ENCODE peak calls at places on chromosomes 2 and 18, in ten cellular contexts. B is spleen, T is HL-60, L is HCT116, A is H1, P is Panc1, F is HepG2, Z is SK-N-SH, S is stomach, M is sigmoid colon. G is an unnamed sample.

GRCh38 chr18:48334845-48335244 is 74.3 kb downstream of the ZBTB7C start:
- DNase-seq in T (no peak), B (peak), L (no peak), F (no peak), Z (no peak), P (no peak), M (no peak), S (no peak), A (no peak), G (no peak)

GRCh38 chr18:80033181-80034067 is 810 bp upstream of the RBFA start:
- DNase-seq in S (no peak), Z (no peak), L (no peak), T (peak), M (peak), A (peak), B (no peak), F (no peak), P (no peak), G (no peak)

GRCh38 chr2:65227035-65227470 is 578 bp upstream of the ACTR2 start:
- DNase-seq in T (no peak), A (no peak), S (no peak), L (no peak), B (no peak), P (no peak), F (peak), M (no peak), Z (no peak), G (no peak)

GRCh38 chr2:136025057-136025973 is 39.9 kb upstream of the DARS1 start:
- DNase-seq in B (peak), M (peak), L (peak), A (peak), S (peak), P (no peak), Z (peak), F (no peak), T (no peak), G (no peak)

GRCh38 chr18:23716516-23716915 is 27.3 kb downstream of the LAMA3 start:
- DNase-seq in F (no peak), T (no peak), S (no peak), A (no peak), B (no peak), M (no peak), L (no peak), Z (no peak), P (no peak), G (no peak)

GRCh38 chr2:169479257-169480078 is at the start of gene BBS5:
- DNase-seq in A (peak), S (peak), M (peak), B (peak), L (peak), T (peak), P (peak), Z (peak), F (peak), G (peak)

GRCh38 chr2:236682651-236683422 is 113.2 kb downstream of the ACKR3 start:
- DNase-seq in L (no peak), A (no peak), T (no peak), P (no peak), S (no peak), M (no peak), B (no peak), F (no peak), Z (no peak), G (no peak)

GRCh38 chr18:69838620-69839411 is 108.9 kb downstream of the CD226 start:
- DNase-seq in M (no peak), L (peak), T (no peak), F (peak), P (no peak), Z (peak), S (no peak), B (no peak), A (peak), G (no peak)

GRCh38 chr2:138831154-138831553 is 51.0 kb upstream of the NXPH2 start:
- DNase-seq in B (no peak), M (no peak), S (no peak), L (no peak), A (no peak), Z (no peak), T (no peak), P (no peak), F (no peak), G (no peak)

GRCh38 chr2:44844651-44845270 is 96.7 kb upstream of the SIX3 start:
- DNase-seq in F (no peak), S (no peak), Z (no peak), A (no peak), M (no peak), L (no peak), T (no peak), P (no peak), B (no peak), G (no peak)

GRCh38 chr2:69786105-69786504 is 43.4 kb upstream of the GMCL1 start:
- DNase-seq in Z (no peak), S (no peak), F (no peak), M (no peak), L (no peak), P (no peak), T (no peak), A (no peak), B (no peak), G (no peak)

GRCh38 chr2:71938659-71939587 is 208.7 kb downstream of the CYP26B1 start:
- DNase-seq in F (no peak), A (peak), S (no peak), M (no peak), Z (peak), B (peak), P (no peak), T (no peak), L (no peak), G (no peak)

GRCh38 chr2:193963472-193964119 is 1693.4 kb upstream of the SLC39A10 start:
- DNase-seq in L (peak), M (no peak), Z (peak), A (peak), P (peak), T (no peak), F (peak), B (no peak), S (no peak), G (peak)

GRCh38 chr2:157261199-157261782 is 3.8 kb downstream of the GALNT5 start:
- DNase-seq in T (no peak), M (no peak), L (peak), Z (peak), S (peak), B (no peak), A (no peak), P (peak), F (no peak), G (no peak)
- TF ChIP-seq POLR2AphosphoS5 in T (no peak), M (no peak), L (peak), Z (no peak), S (peak), B (no peak), A (no peak), P (no peak), F (no peak), G (no peak)

GRCh38 chr2:174014021-174014698 is 49.0 kb upstream of the SP3 start:
- DNase-seq in F (no peak), T (no peak), S (no peak), P (no peak), L (no peak), B (no peak), A (no peak), M (no peak), Z (no peak), G (no peak)

GRCh38 chr2:174013310-174013751 is 48.2 kb upstream of the SP3 start:
- DNase-seq in Z (no peak), M (peak), T (no peak), F (no peak), A (no peak), P (no peak), B (peak), L (no peak), S (no peak), G (no peak)

GRCh38 chr2:174011796-174012195 is 46.6 kb upstream of the SP3 start:
- DNase-seq in T (no peak), F (no peak), L (no peak), B (no peak), P (no peak), A (no peak), S (no peak), Z (no peak), M (no peak), G (no peak)

GRCh38 chr2:174014699-174015070 is 49.5 kb upstream of the SP3 start:
- DNase-seq in Z (peak), P (no peak), F (no peak), S (no peak), A (no peak), B (no peak), T (no peak), M (peak), L (no peak), G (no peak)

GRCh38 chr2:174012347-174013309 is 47.5 kb upstream of the SP3 start:
- DNase-seq in P (no peak), S (peak), L (no peak), A (peak), F (no peak), T (no peak), Z (no peak), B (peak), M (peak), G (no peak)
- H3K27ac ChIP-seq in P (no peak), S (peak), L (no peak), A (no peak), F (no peak), T (no peak), Z (no peak), B (peak), M (peak), G (no peak)

GRCh38 chr18:26057208-26057821 is 33.1 kb downstream of the SS18 start:
- DNase-seq in T (no peak), L (no peak), Z (peak), P (no peak), A (no peak), F (no peak), M (no peak), B (no peak), S (no peak), G (no peak)

GRCh38 chr18:26056291-26056690 is 34.1 kb downstream of the SS18 start:
- DNase-seq in Z (no peak), M (no peak), T (no peak), A (no peak), L (no peak), B (no peak), F (no peak), S (no peak), P (no peak), G (no peak)

DNA sequence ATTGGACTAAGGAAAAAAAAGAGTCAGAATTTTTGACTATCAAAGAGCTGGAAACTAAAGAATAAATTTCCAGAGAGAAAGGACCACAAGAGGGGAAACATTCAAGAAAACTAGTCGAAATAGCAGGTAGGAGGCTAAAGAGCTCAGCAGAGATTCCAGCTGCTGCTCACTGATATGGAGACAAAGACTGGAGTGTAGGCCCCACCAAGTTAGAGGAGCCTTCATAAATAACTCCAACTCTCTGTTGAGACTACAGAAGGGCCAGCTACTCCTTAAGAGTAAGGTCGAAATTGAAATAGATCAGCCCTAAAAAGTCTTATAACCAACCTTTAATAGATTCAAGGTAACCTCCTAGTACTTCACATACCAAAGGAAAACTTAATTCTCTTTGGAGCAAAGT is 31.1 kb downstream of the SS18 start:
- DNase-seq in S (no peak), B (no peak), A (no peak), L (no peak), F (no peak), M (no peak), Z (no peak), T (no peak), P (no peak), G (no peak)
- H3K4me3 ChIP-seq in S (no peak), B (no peak), A (no peak), L (no peak), F (no peak), M (no peak), Z (no peak), T (no peak), P (no peak), G (no peak)

DNA sequence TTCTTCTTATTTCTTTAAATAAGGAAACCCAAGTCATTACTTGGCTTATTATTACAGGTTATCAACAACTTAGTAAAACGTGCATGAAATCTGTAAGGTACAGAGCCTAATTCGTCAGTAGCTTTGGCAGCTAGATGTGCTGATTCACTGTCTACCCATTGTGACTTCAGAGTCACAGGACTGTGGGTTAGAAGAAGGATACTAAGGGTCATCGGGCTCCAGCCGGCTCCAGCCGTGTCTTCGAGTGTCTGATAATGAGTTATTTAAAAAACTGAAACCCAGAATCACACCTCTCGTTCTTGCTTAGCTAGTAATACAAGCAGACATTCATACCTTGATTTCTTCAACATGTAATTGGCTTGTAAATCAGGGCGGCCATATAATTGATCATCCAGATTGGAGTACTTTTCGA is 170.5 kb downstream of the FMNL2 start:
- DNase-seq in A (no peak), M (no peak), P (peak), F (no peak), L (no peak), B (no peak), Z (no peak), T (no peak), S (no peak), G (no peak)
- TF ChIP-seq POLR2AphosphoS5 in A (no peak), M (peak), P (no peak), F (no peak), L (no peak), B (no peak), Z (no peak), T (no peak), S (no peak), G (no peak)

DNA sequence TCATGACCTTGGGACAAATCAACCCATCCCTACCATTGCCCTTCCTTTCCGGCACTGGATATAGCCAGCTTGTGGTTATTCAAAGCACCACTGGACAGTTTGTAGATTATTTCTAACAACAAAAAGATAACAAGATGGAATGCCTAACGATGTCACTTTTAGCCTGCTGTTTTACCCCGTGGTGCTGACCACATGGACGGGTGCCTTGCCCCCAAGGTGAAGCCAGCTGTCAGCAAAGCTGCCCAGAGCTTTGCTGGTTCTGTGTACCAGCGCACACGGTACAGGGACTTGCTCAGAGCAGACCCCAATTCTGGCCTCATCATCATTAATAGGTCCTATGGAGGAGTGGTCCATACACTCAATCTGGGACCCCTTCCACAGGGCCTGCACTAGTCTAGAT is 118.2 kb downstream of the MTCL1 start:
- DNase-seq in B (no peak), T (no peak), S (no peak), A (no peak), Z (no peak), L (no peak), P (no peak), F (no peak), M (no peak), G (no peak)
- H3K27ac ChIP-seq in B (no peak), T (no peak), S (no peak), A (no peak), Z (no peak), L (no peak), P (no peak), F (no peak), M (peak), G (no peak)

GRCh38 chr18:8800041-8800441 is 94.7 kb downstream of the MTCL1 start:
- DNase-seq in F (no peak), Z (no peak), B (no peak), P (no peak), L (no peak), M (peak), S (no peak), T (no peak), A (no peak), G (no peak)

GRCh38 chr18:8801263-8801901 is 96.0 kb downstream of the MTCL1 start:
- DNase-seq in A (no peak), Z (no peak), T (no peak), M (no peak), P (peak), S (no peak), F (no peak), L (no peak), B (no peak), G (no peak)

GRCh38 chr18:8799593-8799992 is 94.2 kb downstream of the MTCL1 start:
- DNase-seq in L (no peak), P (no peak), S (no peak), A (no peak), Z (no peak), F (no peak), T (no peak), B (no peak), M (no peak), G (no peak)

GRCh38 chr18:8800876-8801262 is 95.5 kb downstream of the MTCL1 start:
- DNase-seq in L (no peak), A (no peak), T (no peak), B (no peak), P (peak), F (no peak), M (no peak), Z (no peak), S (no peak), G (no peak)

GRCh38 chr18:8800445-8800844 is 95.1 kb downstream of the MTCL1 start:
- DNase-seq in M (no peak), Z (no peak), F (no peak), S (no peak), L (peak), T (no peak), A (no peak), B (no peak), P (peak), G (no peak)
- H3K4me3 ChIP-seq in M (peak), Z (no peak), F (no peak), S (no peak), L (no peak), T (no peak), A (no peak), B (no peak), P (peak), G (no peak)

DNA sequence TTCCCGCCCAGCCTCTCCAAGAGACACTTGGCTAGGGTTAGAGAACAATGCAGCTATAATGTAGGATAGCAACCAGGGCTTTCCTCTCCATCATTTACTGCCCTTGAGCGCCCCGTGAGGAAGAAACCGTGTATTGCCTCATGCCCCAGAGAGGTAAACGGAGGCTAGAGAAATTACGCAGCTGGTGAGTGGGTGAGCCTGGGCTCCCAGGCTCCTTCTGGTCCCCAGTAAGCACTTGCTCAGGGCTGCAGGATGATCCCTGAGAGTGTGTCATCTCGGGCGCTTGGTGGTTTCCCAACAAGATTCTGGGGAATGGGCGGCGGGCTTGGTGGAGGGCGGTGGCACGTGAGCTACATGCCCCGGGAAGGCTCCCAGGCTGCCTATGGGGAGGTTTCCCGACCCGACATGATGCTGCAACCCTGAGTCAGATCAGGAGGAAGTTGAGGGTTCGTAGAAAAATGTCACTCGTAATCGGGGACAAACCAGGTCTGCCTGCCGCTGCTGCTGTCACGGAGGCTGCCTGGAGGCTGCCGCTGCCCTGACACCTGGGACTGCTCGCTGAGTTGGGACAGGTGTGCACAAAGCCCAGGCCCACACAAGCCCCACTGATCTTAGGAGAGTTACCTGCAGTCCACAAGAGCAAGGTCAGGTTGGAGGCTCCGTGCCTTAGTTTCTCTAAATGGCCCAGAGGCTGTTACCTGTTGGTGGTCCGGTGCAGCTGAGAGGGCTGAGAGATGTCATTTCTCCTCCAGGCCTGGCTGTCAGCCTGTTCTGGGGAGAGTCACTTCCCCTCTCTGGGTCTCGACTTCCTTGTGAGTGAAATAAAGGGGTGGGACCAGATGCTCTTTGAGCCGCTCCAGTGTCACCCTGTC is at the start of gene GPR55:
- DNase-seq in A (peak), S (peak), Z (no peak), M (peak), T (peak), L (no peak), P (no peak), B (peak), F (no peak), G (no peak)
- TF ChIP-seq POLR2AphosphoS5 in A (no peak), S (no peak), Z (no peak), M (no peak), T (no peak), L (no peak), P (no peak), B (peak), F (no peak), G (no peak)

GRCh38 chr2:200377143-200377773 is 70.8 kb downstream of the SPATS2L start:
- DNase-seq in Z (no peak), M (no peak), S (no peak), P (no peak), T (no peak), A (no peak), B (no peak), L (no peak), F (no peak), G (no peak)
- H3K27ac ChIP-seq in Z (peak), M (peak), S (peak), P (peak), T (no peak), A (no peak), B (peak), L (peak), F (no peak), G (peak)